ENCODE peak calls at places on chromosome 6, in four cellular contexts. O is ovary, Q is endodermal cell, F is body of pancreas. K is an unnamed sample. For H3K27me3, the result is how much of the 10 kb centered on the place peaks cover.

GRCh38 chr6:24332306-24332705 is 25.6 kb downstream of the DCDC2 start:
- DNase-seq in F (no peak), O (no peak), Q (no peak), K (no peak)

GRCh38 chr6:170221753-170222400 is 69.0 kb downstream of the DLL1 start:
- DNase-seq in F (no peak), O (no peak), Q (peak), K (no peak)

GRCh38 chr6:77019081-77019480 is 444.2 kb downstream of the HTR1B start:
- DNase-seq in F (no peak), O (no peak), Q (no peak), K (no peak)

GRCh38 chr6:125189494-125189893 is 35.9 kb downstream of the TPD52L1 start:
- DNase-seq in O (no peak), Q (no peak), F (no peak), K (no peak)

GRCh38 chr6:26257272-26257671 is 107.7 kb upstream of the BTN3A2 start:
- DNase-seq in F (no peak), O (no peak), Q (no peak), K (no peak)

GRCh38 chr6:75430631-75431345 is 62.8 kb downstream of the FILIP1 start:
- DNase-seq in F (no peak), Q (no peak), O (no peak), K (no peak)

GRCh38 chr6:140463312-140463710 is 1088.9 kb upstream of the CITED2 start:
- DNase-seq in F (no peak), Q (no peak), O (no peak), K (no peak)

GRCh38 chr6:143677891-143678737 is at the start of gene PHACTR2:
- DNase-seq in F (peak), Q (peak), O (peak), K (peak)

GRCh38 chr6:35543459-35544193 is 30.9 kb upstream of the TULP1 start:
- DNase-seq in Q (peak), O (no peak), F (no peak), K (no peak)

GRCh38 chr6:112851141-112851540 is 504.0 kb downstream of the RFPL4B start:
- DNase-seq in F (no peak), Q (no peak), O (no peak), K (no peak)

GRCh38 chr6:142569676-142570075 is 267.9 kb downstream of the ADGRG6 start:
- DNase-seq in O (no peak), Q (peak), F (no peak), K (no peak)

GRCh38 chr6:15387118-15387517 is 141.2 kb downstream of the JARID2 start:
- DNase-seq in F (no peak), O (no peak), Q (peak), K (peak)

GRCh38 chr6:122734529-122735203 is 44.9 kb upstream of the FABP7 start:
- DNase-seq in F (no peak), Q (peak), O (no peak), K (no peak)

GRCh38 chr6:139330841-139331500 is 39.2 kb upstream of the TXLNB start:
- DNase-seq in Q (no peak), F (no peak), O (no peak), K (no peak)

GRCh38 chr6:93120154-93120742 is 299.1 kb downstream of the EPHA7 start:
- DNase-seq in Q (no peak), F (no peak), O (no peak), K (no peak)

GRCh38 chr6:108689279-108690161 is 128.8 kb downstream of the FOXO3 start:
- DNase-seq in Q (peak), O (peak), F (peak), K (peak)

GRCh38 chr6:166957087-166957804 is 896 bp upstream of the RNASET2 start:
- DNase-seq in F (peak), O (peak), Q (peak), K (peak)

GRCh38 chr6:54286141-54286540 is 22.1 kb upstream of the TINAG start:
- DNase-seq in Q (no peak), F (no peak), O (no peak), K (no peak)

GRCh38 chr6:151962246-151962846 is 154.9 kb downstream of the ESR1 start:
- DNase-seq in O (no peak), Q (no peak), F (no peak), K (no peak)

GRCh38 chr6:88422831-88423230 is 256.7 kb upstream of the CNR1 start:
- DNase-seq in F (no peak), Q (peak), O (no peak), K (no peak)

GRCh38 chr6:124480021-124480430 is 482.2 kb upstream of the RNF217 start:
- DNase-seq in Q (no peak), F (no peak), O (no peak), K (no peak)

GRCh38 chr6:143005816-143006215 is 54.9 kb upstream of the AIG1 start:
- DNase-seq in O (no peak), Q (no peak), F (no peak), K (no peak)

GRCh38 chr6:21914121-21914973 is 320.8 kb downstream of the SOX4 start:
- DNase-seq in Q (no peak), O (no peak), F (peak), K (peak)

GRCh38 chr6:145886228-145886956 is 71.8 kb upstream of the FBXO30 start:
- DNase-seq in O (no peak), Q (no peak), F (no peak), K (no peak)

GRCh38 chr6:107641500-107641931 is 151.6 kb downstream of the SOBP start:
- DNase-seq in Q (no peak), F (peak), O (no peak), K (no peak)

GRCh38 chr6:107179004-107179403 is 63.7 kb upstream of the BEND3 start:
- DNase-seq in O (no peak), F (no peak), Q (no peak), K (no peak)

GRCh38 chr6:119255492-119255891 is 94.1 kb downstream of the MAN1A1 start:
- DNase-seq in Q (no peak), O (no peak), F (no peak), K (no peak)

GRCh38 chr6:119148102-119148824 is 69.8 kb upstream of the FAM184A start:
- DNase-seq in F (peak), Q (peak), O (peak), K (no peak)

GRCh38 chr6:170206317-170206621 is 84.6 kb downstream of the DLL1 start:
- DNase-seq in Q (peak), F (no peak), O (no peak), K (no peak)

GRCh38 chr6:13412211-13412610 is 75.2 kb downstream of the GFOD1 start:
- DNase-seq in Q (no peak), O (no peak), F (no peak), K (no peak)

GRCh38 chr6:39062014-39062740 is 13.6 kb downstream of the GLP1R start:
- DNase-seq in Q (no peak), O (no peak), F (no peak), K (no peak)

GRCh38 chr6:41200901-41201783 is at the start of gene TREML2:
- DNase-seq in F (no peak), Q (peak), O (no peak), K (peak)

GRCh38 chr6:167651251-167652041 is 175.3 kb upstream of the AFDN start:
- DNase-seq in F (no peak), O (no peak), Q (no peak), K (no peak)

GRCh38 chr6:13234130-13234529 is 94.2 kb downstream of the TBC1D7 start:
- DNase-seq in O (no peak), F (no peak), Q (no peak), K (no peak)

GRCh38 chr6:105452924-105453756 is 50.3 kb upstream of the PREP start:
- DNase-seq in O (no peak), Q (no peak), F (peak), K (peak)

GRCh38 chr6:111210074-111210729 is 122.9 kb downstream of the SLC16A10 start:
- DNase-seq in Q (peak), O (no peak), F (no peak), K (peak)

GRCh38 chr6:128919831-128920230 is 36.9 kb downstream of the LAMA2 start:
- DNase-seq in F (no peak), O (no peak), Q (no peak), K (no peak)

GRCh38 chr6:163667372-163668060 is 253.0 kb downstream of the QKI start:
- DNase-seq in Q (no peak), F (no peak), O (no peak), K (peak)

GRCh38 chr6:145547596-145548325 is 187.6 kb downstream of the EPM2A start:
- DNase-seq in Q (no peak), O (no peak), F (no peak), K (no peak)

GRCh38 chr6:75438186-75438880 is 55.3 kb downstream of the FILIP1 start:
- DNase-seq in F (no peak), O (no peak), Q (no peak), K (no peak)

GRCh38 chr6:103672169-103672568 is 1187.5 kb downstream of the HACE1 start:
- DNase-seq in O (no peak), Q (no peak), F (no peak), K (no peak)
- TF ChIP-seq CTCF in O (no peak), Q (peak), F (no peak), K (no peak)

GRCh38 chr6:28597924-28598323 is 72.2 kb downstream of the GPX5 start:
- DNase-seq in O (no peak), Q (peak), F (no peak), K (no peak)
- H3K4me3 ChIP-seq in O (no peak), Q (peak), F (no peak), K (peak)

GRCh38 chr6:42448906-42449659 is 2.6 kb downstream of the TRERF1 start:
- DNase-seq in F (no peak), Q (no peak), O (no peak), K (no peak)
- H3K27me3 ChIP-seq in F (under half), Q (under half), O (under half), K (under half)

GRCh38 chr6:30612213-30612612 is 4.8 kb downstream of the PPP1R10 start:
- DNase-seq in O (no peak), Q (no peak), F (no peak), K (no peak)
- TF ChIP-seq CTCF in O (peak), Q (peak), F (no peak), K (peak)

DNA sequence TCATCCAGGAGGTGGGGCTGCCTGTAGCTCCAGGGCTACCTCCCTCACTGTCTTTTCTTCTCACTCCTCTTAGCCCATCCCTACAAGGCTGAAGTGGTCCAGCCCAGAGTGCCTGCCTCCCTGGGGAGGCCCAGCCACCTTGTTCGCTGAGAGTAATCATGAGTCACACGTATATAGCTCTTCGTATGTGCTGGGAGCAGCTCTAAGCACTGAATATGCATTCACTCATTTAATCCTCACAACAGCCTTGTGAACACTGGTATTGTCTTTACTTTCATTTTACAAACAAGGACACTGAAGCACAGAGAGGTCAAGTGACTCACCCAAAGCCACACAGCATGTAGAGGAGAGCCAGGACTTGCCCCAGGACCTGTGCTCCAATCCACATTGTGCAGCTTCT is 14.7 kb upstream of the CCDC167 start:
- DNase-seq in Q (no peak), F (no peak), O (no peak), K (no peak)
- H3K4me3 ChIP-seq in Q (no peak), F (no peak), O (no peak), K (no peak)

K was measured in GM06990.